ENCODE peak calls at places on chromosome X, in five cellular contexts. One of them, this sample, is unnamed.
A peak's percentile ranks its signal among the peaks of the same experiment; 100 is the strongest.

GRCh38 chrX:48864210-48864609 is 28.8 kb upstream of the PCSK1N start:
- DNase-seq in transverse colon: no peak
- DNase-seq in tibial artery: no peak
- DNase-seq in A549: no peak
- DNase-seq in psoas muscle: no peak
- DNase-seq in this sample: no peak

GRCh38 chrX:120761810-120762209 is 113.9 kb downstream of the CT47B1 start:
- DNase-seq in transverse colon: no peak
- DNase-seq in tibial artery: no peak
- DNase-seq in A549: peak; percentile 43
- DNase-seq in psoas muscle: no peak
- DNase-seq in this sample: no peak

GRCh38 chrX:22742174-22742573 is 257.6 kb upstream of the DDX53 start:
- DNase-seq in transverse colon: no peak
- DNase-seq in tibial artery: no peak
- DNase-seq in A549: no peak
- DNase-seq in psoas muscle: no peak
- DNase-seq in this sample: peak; percentile 35

GRCh38 chrX:38666909-38667308 is 105.6 kb downstream of the TSPAN7 start:
- DNase-seq in transverse colon: no peak
- DNase-seq in tibial artery: no peak
- DNase-seq in A549: no peak
- DNase-seq in psoas muscle: no peak
- DNase-seq in this sample: no peak

GRCh38 chrX:22406332-22406731 is 133.6 kb downstream of the CBLL2 start:
- DNase-seq in transverse colon: no peak
- DNase-seq in tibial artery: no peak
- DNase-seq in A549: no peak
- DNase-seq in psoas muscle: no peak
- DNase-seq in this sample: no peak

GRCh38 chrX:111779582-111779981 is 96.4 kb upstream of the TRPC5OS start:
- DNase-seq in transverse colon: no peak
- DNase-seq in tibial artery: no peak
- DNase-seq in A549: peak; percentile 1
- DNase-seq in psoas muscle: no peak
- DNase-seq in this sample: no peak

GRCh38 chrX:44908198-44908597 is 35.2 kb downstream of the KDM6A start:
- DNase-seq in transverse colon: no peak
- DNase-seq in tibial artery: no peak
- DNase-seq in A549: no peak
- DNase-seq in psoas muscle: no peak
- DNase-seq in this sample: peak; percentile 13

GRCh38 chrX:29690061-29690460 is 525.3 kb upstream of the MAGEB2 start:
- DNase-seq in transverse colon: no peak
- DNase-seq in tibial artery: no peak
- DNase-seq in A549: no peak
- DNase-seq in psoas muscle: no peak
- DNase-seq in this sample: no peak

GRCh38 chrX:131830400-131831184 is 192.5 kb upstream of the STK26 start:
- DNase-seq in transverse colon: peak; percentile 74
- DNase-seq in tibial artery: peak; percentile 63
- DNase-seq in A549: peak; percentile 75
- DNase-seq in psoas muscle: peak; percentile 55
- DNase-seq in this sample: peak; percentile 87

GRCh38 chrX:38664285-38664684 is 102.9 kb downstream of the TSPAN7 start:
- DNase-seq in transverse colon: no peak
- DNase-seq in tibial artery: no peak
- DNase-seq in A549: peak; percentile 49
- DNase-seq in psoas muscle: no peak
- DNase-seq in this sample: no peak

GRCh38 chrX:123920065-123920785 is 41.3 kb upstream of the STAG2 start:
- DNase-seq in transverse colon: no peak
- DNase-seq in tibial artery: no peak
- DNase-seq in A549: peak; percentile 25
- DNase-seq in psoas muscle: no peak
- DNase-seq in this sample: peak; percentile 50

GRCh38 chrX:50100188-50100587 is 100.6 kb downstream of the AKAP4 start:
- DNase-seq in transverse colon: no peak
- DNase-seq in tibial artery: no peak
- DNase-seq in A549: peak; percentile 5
- DNase-seq in psoas muscle: no peak
- DNase-seq in this sample: no peak

GRCh38 chrX:1533083-1533482 is 3.9 kb downstream of the P2RY8 start:
- DNase-seq in transverse colon: no peak
- DNase-seq in tibial artery: no peak
- DNase-seq in A549: no peak
- DNase-seq in psoas muscle: no peak
- DNase-seq in this sample: no peak

GRCh38 chrX:6685489-6685888 is 150.6 kb upstream of the VCX3A start:
- DNase-seq in transverse colon: peak; percentile 24
- DNase-seq in tibial artery: no peak
- DNase-seq in A549: no peak
- DNase-seq in psoas muscle: no peak
- DNase-seq in this sample: no peak

GRCh38 chrX:143632625-143633387 is 3.1 kb downstream of the SLITRK4 start:
- DNase-seq in transverse colon: no peak
- DNase-seq in tibial artery: no peak
- DNase-seq in A549: no peak
- DNase-seq in psoas muscle: no peak
- DNase-seq in this sample: peak; percentile 10

GRCh38 chrX:53284684-53285447 is 3.5 kb upstream of the IQSEC2 start:
- DNase-seq in transverse colon: peak; percentile 71
- DNase-seq in tibial artery: no peak
- DNase-seq in A549: peak; percentile 48
- DNase-seq in psoas muscle: peak; percentile 64
- DNase-seq in this sample: peak; percentile 30

GRCh38 chrX:55907968-55908607 is 190.5 kb downstream of the RRAGB start:
- DNase-seq in transverse colon: peak; percentile 76
- DNase-seq in tibial artery: peak; percentile 70
- DNase-seq in A549: peak; percentile 4
- DNase-seq in psoas muscle: peak; percentile 37
- DNase-seq in this sample: peak; percentile 0

GRCh38 chrX:43744284-43744683 is 88.2 kb downstream of the MAOA start:
- DNase-seq in transverse colon: no peak
- DNase-seq in tibial artery: no peak
- DNase-seq in A549: no peak
- DNase-seq in psoas muscle: no peak
- DNase-seq in this sample: no peak

GRCh38 chrX:40628506-40628905 is 5.3 kb downstream of the MPC1L start:
- DNase-seq in transverse colon: no peak
- DNase-seq in tibial artery: no peak
- DNase-seq in A549: no peak
- DNase-seq in psoas muscle: no peak
- DNase-seq in this sample: no peak

GRCh38 chrX:37883196-37883595 is 35.8 kb upstream of the DYNLT3 start:
- DNase-seq in transverse colon: no peak
- DNase-seq in tibial artery: no peak
- DNase-seq in A549: peak; percentile 24
- DNase-seq in psoas muscle: no peak
- DNase-seq in this sample: peak; percentile 40

GRCh38 chrX:151852294-151852693 is 60.4 kb upstream of the MAGEA4 start:
- DNase-seq in transverse colon: no peak
- DNase-seq in tibial artery: no peak
- DNase-seq in A549: no peak
- DNase-seq in psoas muscle: no peak
- DNase-seq in this sample: no peak

GRCh38 chrX:37453821-37454220 is 104.7 kb downstream of the PRRG1 start:
- DNase-seq in transverse colon: no peak
- DNase-seq in tibial artery: no peak
- DNase-seq in A549: no peak
- DNase-seq in psoas muscle: no peak
- DNase-seq in this sample: no peak

GRCh38 chrX:31272472-31272775 is 200.6 kb upstream of the FTHL17 start:
- DNase-seq in transverse colon: no peak
- DNase-seq in tibial artery: no peak
- DNase-seq in A549: no peak
- DNase-seq in psoas muscle: no peak
- DNase-seq in this sample: no peak

GRCh38 chrX:63349307-63349706 is 1.8 kb downstream of the SPIN4 start:
- DNase-seq in transverse colon: no peak
- DNase-seq in tibial artery: no peak
- DNase-seq in A549: no peak
- DNase-seq in psoas muscle: no peak
- DNase-seq in this sample: no peak

GRCh38 chrX:80876877-80877276 is 67.2 kb upstream of the BRWD3 start:
- DNase-seq in transverse colon: no peak
- DNase-seq in tibial artery: no peak
- DNase-seq in A549: peak; percentile 45
- DNase-seq in psoas muscle: no peak
- DNase-seq in this sample: no peak

GRCh38 chrX:16484338-16484737 is 165.6 kb upstream of the S100G start:
- DNase-seq in transverse colon: no peak
- DNase-seq in tibial artery: no peak
- DNase-seq in A549: peak; percentile 33
- DNase-seq in psoas muscle: no peak
- DNase-seq in this sample: peak; percentile 85

GRCh38 chrX:109740076-109740809 is 7.2 kb upstream of the ACSL4 start:
- DNase-seq in transverse colon: no peak
- DNase-seq in tibial artery: no peak
- DNase-seq in A549: peak; percentile 80
- DNase-seq in psoas muscle: no peak
- DNase-seq in this sample: no peak

GRCh38 chrX:152897216-152898144 is at the start of gene ZNF185:
- DNase-seq in transverse colon: peak; percentile 66
- DNase-seq in tibial artery: no peak
- DNase-seq in A549: peak; percentile 50
- DNase-seq in psoas muscle: no peak
- DNase-seq in this sample: no peak

GRCh38 chrX:17824980-17825379 is 36.1 kb downstream of the RAI2 start:
- DNase-seq in transverse colon: no peak
- DNase-seq in tibial artery: no peak
- DNase-seq in A549: no peak
- DNase-seq in psoas muscle: no peak
- DNase-seq in this sample: no peak

GRCh38 chrX:24117288-24117687 is 32.2 kb upstream of the ZFX start:
- DNase-seq in transverse colon: no peak
- DNase-seq in tibial artery: no peak
- DNase-seq in A549: peak; percentile 42
- DNase-seq in psoas muscle: no peak
- DNase-seq in this sample: peak; percentile 46

GRCh38 chrX:72128881-72129280 is 2.8 kb downstream of the RTL5 start:
- DNase-seq in transverse colon: no peak
- DNase-seq in tibial artery: no peak
- DNase-seq in A549: peak; percentile 47
- DNase-seq in psoas muscle: no peak
- DNase-seq in this sample: peak; percentile 13

GRCh38 chrX:154019061-154019621 is 561 bp downstream of the IRAK1 start:
- DNase-seq in transverse colon: peak; percentile 21
- DNase-seq in tibial artery: no peak
- DNase-seq in A549: no peak
- DNase-seq in psoas muscle: no peak
- DNase-seq in this sample: no peak

GRCh38 chrX:23786268-23786815 is 3.4 kb downstream of the SAT1 start:
- DNase-seq in transverse colon: no peak
- DNase-seq in tibial artery: no peak
- DNase-seq in A549: peak; percentile 60
- DNase-seq in psoas muscle: no peak
- DNase-seq in this sample: no peak

GRCh38 chrX:19373034-19373891 is 29.5 kb downstream of the PDHA1 start:
- DNase-seq in transverse colon: no peak
- DNase-seq in tibial artery: no peak
- DNase-seq in A549: no peak
- DNase-seq in psoas muscle: no peak
- DNase-seq in this sample: no peak
- H3K4me3 ChIP-seq in transverse colon: peak overlapping the region; percentile 15
- H3K4me3 ChIP-seq in tibial artery: peak overlapping the region; percentile 36
- H3K4me3 ChIP-seq in A549: no peak overlapping the region
- H3K4me3 ChIP-seq in psoas muscle: peak overlapping the region; percentile 54
- H3K4me3 ChIP-seq in this sample: no peak overlapping the region

DNA sequence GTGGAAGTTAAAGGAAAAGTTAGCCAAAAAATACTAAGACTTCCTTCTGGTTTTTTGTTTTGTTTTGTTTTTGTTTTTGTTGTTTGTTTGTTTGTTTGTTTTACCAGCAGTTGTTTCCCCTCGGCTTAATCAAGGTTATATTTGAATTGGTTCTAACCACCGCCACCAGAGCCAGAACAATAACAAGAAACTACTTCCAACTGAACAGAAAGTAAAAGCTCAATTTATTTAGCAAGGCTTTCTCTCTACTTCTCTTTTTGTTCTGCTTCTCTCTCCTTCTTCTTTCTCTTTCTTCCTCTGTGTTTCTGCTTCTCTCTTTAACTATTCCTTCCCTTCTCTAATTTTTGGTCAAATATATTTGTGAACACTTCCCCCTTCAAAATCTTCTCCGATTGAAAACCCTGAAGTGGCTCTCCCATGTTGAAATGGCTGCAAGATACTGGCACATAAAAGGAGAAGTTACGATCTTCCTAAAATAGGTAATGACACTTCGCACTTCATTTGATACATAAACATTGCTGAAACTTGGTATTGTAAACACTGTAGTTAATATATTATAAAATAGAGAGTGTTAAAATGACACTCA is 1195.9 kb upstream of the PRKX start:
- DNase-seq in transverse colon: no peak
- DNase-seq in tibial artery: no peak
- DNase-seq in A549: no peak
- DNase-seq in psoas muscle: no peak
- DNase-seq in this sample: no peak
- H3K4me3 ChIP-seq in transverse colon: no peak overlapping the region
- H3K4me3 ChIP-seq in tibial artery: no peak overlapping the region
- H3K4me3 ChIP-seq in A549: no peak overlapping the region
- H3K4me3 ChIP-seq in psoas muscle: no peak overlapping the region
- H3K4me3 ChIP-seq in this sample: no peak overlapping the region

GRCh38 chrX:10617964-10618342 is 2.4 kb downstream of the MID1 start:
- DNase-seq in transverse colon: no peak
- DNase-seq in tibial artery: no peak
- DNase-seq in A549: peak; percentile 55
- DNase-seq in psoas muscle: no peak
- DNase-seq in this sample: peak; percentile 67
- H3K4me3 ChIP-seq in transverse colon: peak overlapping the region; percentile 58
- H3K4me3 ChIP-seq in tibial artery: no peak overlapping the region
- H3K4me3 ChIP-seq in A549: peak overlapping the region; percentile 68
- H3K4me3 ChIP-seq in psoas muscle: no peak overlapping the region
- H3K4me3 ChIP-seq in this sample: peak overlapping the region; percentile 82

GRCh38 chrX:145823132-145823531 is 5.5 kb downstream of the SLITRK2 start:
- DNase-seq in transverse colon: no peak
- DNase-seq in tibial artery: no peak
- DNase-seq in A549: no peak
- DNase-seq in psoas muscle: no peak
- DNase-seq in this sample: no peak
- H3K4me3 ChIP-seq in transverse colon: no peak overlapping the region
- H3K4me3 ChIP-seq in tibial artery: no peak overlapping the region
- H3K4me3 ChIP-seq in A549: no peak overlapping the region
- H3K4me3 ChIP-seq in psoas muscle: no peak overlapping the region
- H3K4me3 ChIP-seq in this sample: no peak overlapping the region

GRCh38 chrX:137032841-137033773 is 688 bp downstream of the GPR101 start:
- DNase-seq in transverse colon: no peak
- DNase-seq in tibial artery: no peak
- DNase-seq in A549: no peak
- DNase-seq in psoas muscle: no peak
- DNase-seq in this sample: no peak

GRCh38 chrX:137033774-137034507 is at the start of gene GPR101:
- DNase-seq in transverse colon: no peak
- DNase-seq in tibial artery: no peak
- DNase-seq in A549: no peak
- DNase-seq in psoas muscle: no peak
- DNase-seq in this sample: no peak

GRCh38 chrX:137031039-137031438 is 2.8 kb downstream of the GPR101 start:
- DNase-seq in transverse colon: no peak
- DNase-seq in tibial artery: no peak
- DNase-seq in A549: no peak
- DNase-seq in psoas muscle: no peak
- DNase-seq in this sample: no peak

GRCh38 chrX:137032378-137032694 is 1.5 kb downstream of the GPR101 start:
- DNase-seq in transverse colon: no peak
- DNase-seq in tibial artery: no peak
- DNase-seq in A549: no peak
- DNase-seq in psoas muscle: no peak
- DNase-seq in this sample: no peak

GRCh38 chrX:137031517-137032377 is 2.0 kb downstream of the GPR101 start:
- DNase-seq in transverse colon: peak; percentile 14
- DNase-seq in tibial artery: no peak
- DNase-seq in A549: peak; percentile 5
- DNase-seq in psoas muscle: peak; percentile 18
- DNase-seq in this sample: peak; percentile 42
- H3K4me3 ChIP-seq in transverse colon: peak overlapping the region; percentile 8
- H3K4me3 ChIP-seq in tibial artery: peak overlapping the region; percentile 26
- H3K4me3 ChIP-seq in A549: peak overlapping the region; percentile 25
- H3K4me3 ChIP-seq in psoas muscle: peak overlapping the region; percentile 58
- H3K4me3 ChIP-seq in this sample: peak overlapping the region; percentile 39